ENCODE peak calls at places on chromosomes 3 and 15, in five cellular contexts. O, G, Z, Y and T are unnamed samples.

GRCh38 chr15:62519900-62520299 is 354.8 kb upstream of the C2CD4B start:
- DNase-seq in O (no peak), G (no peak), Z (no peak), Y (no peak), T (no peak)

GRCh38 chr15:58590901-58591300 is 158.6 kb downstream of the ADAM10 start:
- DNase-seq in O (no peak), G (no peak), Z (no peak), Y (no peak), T (no peak)

GRCh38 chr3:108500728-108501127 is 9.7 kb downstream of the MYH15 start:
- DNase-seq in O (peak; percentile 22), G (no peak), Z (no peak), Y (peak; percentile 3), T (no peak)

GRCh38 chr3:160154033-160154432 is 71.2 kb upstream of the C3orf80 start:
- DNase-seq in O (peak; percentile 45), G (no peak), Z (no peak), Y (peak; percentile 52), T (peak; percentile 61)

GRCh38 chr3:139518926-139519842 is 20.4 kb downstream of the RBP1 start:
- DNase-seq in O (no peak), G (no peak), Z (no peak), Y (no peak), T (no peak)

GRCh38 chr15:51869074-51869425 is 39.6 kb downstream of the TMOD3 start:
- DNase-seq in O (peak; percentile 80), G (no peak), Z (no peak), Y (peak; percentile 90), T (peak; percentile 69)

GRCh38 chr15:36810656-36811449 is 231.4 kb downstream of the CDIN1 start:
- DNase-seq in O (no peak), G (no peak), Z (no peak), Y (no peak), T (no peak)

GRCh38 chr3:137110392-137110996 is 152.7 kb downstream of the IL20RB start:
- DNase-seq in O (peak; percentile 35), G (no peak), Z (peak; percentile 5), Y (peak; percentile 34), T (peak; percentile 51)

GRCh38 chr3:109977903-109978302 is 640.6 kb upstream of the DPPA4 start:
- DNase-seq in O (no peak), G (no peak), Z (no peak), Y (no peak), T (no peak)

GRCh38 chr3:84308379-84308778 is 650.4 kb upstream of the CADM2 start:
- DNase-seq in O (no peak), G (no peak), Z (no peak), Y (no peak), T (no peak)

GRCh38 chr3:31455524-31455923 is 77.2 kb upstream of the STT3B start:
- DNase-seq in O (no peak), G (no peak), Z (no peak), Y (no peak), T (no peak)

GRCh38 chr15:29747837-29748417 is 74.3 kb downstream of the TJP1 start:
- DNase-seq in O (peak; percentile 36), G (no peak), Z (no peak), Y (no peak), T (peak; percentile 53)

GRCh38 chr3:122931636-122932035 is 95.9 kb downstream of the SEMA5B start:
- DNase-seq in O (no peak), G (no peak), Z (peak; percentile 92), Y (no peak), T (peak; percentile 11)

GRCh38 chr15:29110176-29110575 is 159.4 kb downstream of the NSMCE3 start:
- DNase-seq in O (no peak), G (no peak), Z (no peak), Y (no peak), T (no peak)

GRCh38 chr15:53448215-53449001 is 311.1 kb downstream of the WDR72 start:
- DNase-seq in O (no peak), G (no peak), Z (no peak), Y (no peak), T (no peak)

GRCh38 chr3:186772281-186772885 is 11.0 kb upstream of the EIF4A2 start:
- DNase-seq in O (no peak), G (no peak), Z (peak; percentile 47), Y (no peak), T (no peak)

GRCh38 chr15:74585857-74586256 is 29.8 kb upstream of the CLK3 start:
- DNase-seq in O (no peak), G (no peak), Z (no peak), Y (no peak), T (no peak)

GRCh38 chr3:115626711-115627110 is 3.4 kb downstream of the GAP43 start:
- DNase-seq in O (no peak), G (no peak), Z (no peak), Y (no peak), T (no peak)

GRCh38 chr3:35946121-35946856 is 307.0 kb downstream of the ARPP21 start:
- DNase-seq in O (peak; percentile 46), G (no peak), Z (no peak), Y (no peak), T (peak; percentile 73)

GRCh38 chr3:123632161-123632655 is 47.4 kb upstream of the HACD2 start:
- DNase-seq in O (no peak), G (no peak), Z (no peak), Y (no peak), T (no peak)

GRCh38 chr3:9405756-9406155 is 8.3 kb downstream of the SETD5 start:
- DNase-seq in O (no peak), G (no peak), Z (no peak), Y (no peak), T (no peak)

GRCh38 chr3:120435621-120436020 is 15.2 kb downstream of the FSTL1 start:
- DNase-seq in O (peak; percentile 72), G (no peak), Z (no peak), Y (peak; percentile 53), T (peak; percentile 71)

GRCh38 chr3:189952272-189952671 is 168.4 kb downstream of the P3H2 start:
- DNase-seq in O (no peak), G (no peak), Z (no peak), Y (no peak), T (no peak)

GRCh38 chr3:66412176-66412887 is 88.5 kb downstream of the LRIG1 start:
- DNase-seq in O (no peak), G (no peak), Z (no peak), Y (no peak), T (no peak)

GRCh38 chr3:144643778-144644191 is 672.2 kb downstream of the DIPK2A start:
- DNase-seq in O (peak; percentile 49), G (no peak), Z (no peak), Y (peak; percentile 72), T (peak; percentile 32)

GRCh38 chr15:72184165-72184811 is 13.3 kb downstream of the GRAMD2A start:
- DNase-seq in O (no peak), G (no peak), Z (peak; percentile 91), Y (no peak), T (no peak)

GRCh38 chr3:168506589-168506988 is 410.9 kb upstream of the GOLIM4 start:
- DNase-seq in O (no peak), G (no peak), Z (no peak), Y (no peak), T (no peak)

GRCh38 chr3:89380006-89380405 is 272.6 kb downstream of the EPHA3 start:
- DNase-seq in O (peak; percentile 46), G (no peak), Z (peak; percentile 4), Y (peak; percentile 47), T (peak; percentile 49)

GRCh38 chr3:187131981-187132380 is 7.3 kb downstream of the RPL39L start:
- DNase-seq in O (no peak), G (no peak), Z (no peak), Y (peak; percentile 4), T (no peak)

GRCh38 chr3:55897573-55898224 is 410.6 kb upstream of the WNT5A start:
- DNase-seq in O (peak; percentile 2), G (no peak), Z (peak; percentile 26), Y (no peak), T (no peak)

GRCh38 chr3:39849992-39850706 is 40.7 kb downstream of the MYRIP start:
- DNase-seq in O (no peak), G (no peak), Z (no peak), Y (no peak), T (no peak)

GRCh38 chr3:4978966-4979400 is 254 bp upstream of the BHLHE40 start:
- DNase-seq in O (peak; percentile 99), G (peak; percentile 91), Z (peak; percentile 97), Y (peak; percentile 99), T (peak; percentile 99)

GRCh38 chr3:42653303-42653559 is 266 bp upstream of the ZBTB47 start:
- DNase-seq in O (no peak), G (no peak), Z (no peak), Y (no peak), T (no peak)
- H3K4me3 ChIP-seq in O (peak overlapping the region; percentile 76), G (peak overlapping the region; percentile 76), Z (peak overlapping the region; percentile 77), Y (peak overlapping the region; percentile 71), T (peak overlapping the region; percentile 84)

GRCh38 chr15:101127503-101128076 is 124.3 kb downstream of the CHSY1 start:
- DNase-seq in O (peak; percentile 97), G (peak; percentile 73), Z (no peak), Y (peak; percentile 95), T (peak; percentile 96)
- H3K4me3 ChIP-seq in O (no peak overlapping the region), G (no peak overlapping the region), Z (no peak overlapping the region), Y (no peak overlapping the region), T (peak overlapping the region; percentile 15)

GRCh38 chr3:71517206-71517855 is 66.2 kb downstream of the FOXP1 start:
- DNase-seq in O (no peak), G (no peak), Z (peak; percentile 80), Y (no peak), T (no peak)
- H3K4me3 ChIP-seq in O (no peak overlapping the region), G (no peak overlapping the region), Z (no peak overlapping the region), Y (no peak overlapping the region), T (no peak overlapping the region)

GRCh38 chr3:14512944-14513332 is 27.2 kb downstream of the GRIP2 start:
- DNase-seq in O (no peak), G (no peak), Z (no peak), Y (no peak), T (no peak)

GRCh38 chr3:14510838-14511622 is 29.1 kb downstream of the GRIP2 start:
- DNase-seq in O (no peak), G (no peak), Z (no peak), Y (no peak), T (no peak)

GRCh38 chr3:14511623-14511965 is 28.5 kb downstream of the GRIP2 start:
- DNase-seq in O (no peak), G (no peak), Z (no peak), Y (no peak), T (no peak)

GRCh38 chr3:14513566-14514322 is 26.4 kb downstream of the GRIP2 start:
- DNase-seq in O (no peak), G (no peak), Z (no peak), Y (no peak), T (no peak)

DNA sequence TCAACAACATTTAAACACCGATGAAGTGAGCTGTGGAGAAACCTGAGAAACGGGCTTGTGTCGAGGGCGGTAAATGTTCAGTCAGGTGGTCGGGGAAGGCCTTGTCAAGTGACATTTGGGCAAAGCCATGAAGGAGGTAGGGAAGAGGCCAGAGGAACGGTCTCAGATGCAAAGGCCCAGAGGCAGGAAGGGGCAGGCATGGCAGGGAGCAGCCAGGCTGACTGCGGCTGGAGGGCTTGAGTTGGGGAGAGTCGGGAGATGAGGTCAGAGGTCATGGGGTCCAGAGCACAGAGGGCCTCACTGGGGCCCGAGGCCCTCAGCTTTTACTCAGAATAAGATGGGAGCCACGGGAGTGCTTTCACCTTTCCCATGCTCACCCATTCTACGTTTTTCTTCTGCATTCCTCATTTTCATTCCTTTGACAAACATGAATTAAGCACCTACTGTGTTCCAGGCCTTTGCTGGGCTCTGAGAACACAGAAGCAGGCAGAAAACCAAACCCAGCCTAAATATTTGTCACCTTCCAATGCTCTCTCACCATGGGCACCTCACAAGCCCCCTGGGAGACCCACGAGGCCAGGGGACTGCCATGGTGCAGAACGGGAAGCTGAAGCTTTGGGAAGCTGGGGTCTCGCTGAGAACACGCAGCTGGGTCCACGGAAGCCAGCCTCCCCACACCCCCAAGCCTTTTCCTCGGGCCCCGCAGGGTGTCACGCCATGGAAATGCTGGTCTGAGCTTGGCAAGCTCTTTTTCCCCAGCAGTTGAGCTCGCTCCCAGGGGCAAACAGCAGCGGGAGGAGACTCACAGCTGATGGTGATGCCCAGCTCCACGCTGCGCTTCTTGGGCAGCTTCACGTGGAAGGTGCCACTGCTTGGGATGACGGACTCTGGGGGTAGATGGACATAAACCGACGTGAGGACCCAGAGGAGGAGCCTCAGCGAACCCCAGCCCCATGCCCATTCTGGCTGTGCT is 27.9 kb downstream of the GRIP2 start:
- DNase-seq in O (no peak), G (no peak), Z (no peak), Y (no peak), T (no peak)
- H3K4me3 ChIP-seq in O (no peak overlapping the region), G (no peak overlapping the region), Z (no peak overlapping the region), Y (no peak overlapping the region), T (no peak overlapping the region)